ENCODE peak calls at places on chromosomes 6 and 20, in nine cellular contexts. J is GM12865, X is fibroblast of pulmonary artery, E is mucosa of descending colon, V is fibroblast of mammary gland, K is adrenal gland, D is BE2C, P is PC-3, N is A549. S is an unnamed sample.

GRCh38 chr20:60559462-60559861 is 601.2 kb downstream of the CDH26 start:
- DNase-seq in J (no peak), X (no peak), E (no peak), V (no peak), K (no peak), D (no peak), P (no peak), N (no peak), S (no peak)

GRCh38 chr20:6665621-6666345 is 101.7 kb upstream of the BMP2 start:
- DNase-seq in J (no peak), X (no peak), E (no peak), V (no peak), K (no peak), D (no peak), P (no peak), N (no peak), S (no peak)

GRCh38 chr6:56278186-56278585 is 30.8 kb upstream of the COL21A1 start:
- DNase-seq in J (no peak), X (no peak), E (no peak), V (no peak), K (no peak), D (no peak), P (peak; percentile 29), N (peak; percentile 49), S (no peak)

GRCh38 chr6:157398151-157398550 is 17.2 kb downstream of the ZDHHC14 start:
- DNase-seq in J (no peak), X (no peak), E (no peak), V (no peak), K (no peak), D (no peak), P (peak; percentile 3), N (no peak), S (no peak)

GRCh38 chr20:2470051-2470431 is 548 bp downstream of the SNRPB start:
- DNase-seq in J (peak; percentile 81), X (peak; percentile 49), E (no peak), V (peak; percentile 62), K (peak; percentile 60), D (peak; percentile 39), P (peak; percentile 48), N (peak; percentile 59), S (peak; percentile 38)

GRCh38 chr20:36493801-36494114 is 47.6 kb upstream of the MYL9 start:
- DNase-seq in J (no peak), X (peak; percentile 64), E (peak; percentile 48), V (peak; percentile 92), K (peak; percentile 88), D (no peak), P (no peak), N (no peak), S (no peak)

GRCh38 chr6:44001318-44001868 is 125.9 kb downstream of the MRPL14 start:
- DNase-seq in J (peak; percentile 79), X (no peak), E (no peak), V (no peak), K (no peak), D (no peak), P (no peak), N (peak; percentile 57), S (peak; percentile 27)

GRCh38 chr20:44701116-44701865 is 13.9 kb upstream of the CCN5 start:
- DNase-seq in J (no peak), X (no peak), E (no peak), V (peak; percentile 63), K (no peak), D (no peak), P (no peak), N (no peak), S (no peak)

GRCh38 chr6:37691904-37692806 is 5.5 kb downstream of the MDGA1 start:
- DNase-seq in J (peak; percentile 78), X (peak; percentile 66), E (peak; percentile 86), V (peak; percentile 60), K (peak; percentile 85), D (peak; percentile 81), P (peak; percentile 85), N (peak; percentile 58), S (no peak)

GRCh38 chr6:100493206-100493888 is 28.6 kb upstream of the SIM1 start:
- DNase-seq in J (no peak), X (no peak), E (no peak), V (no peak), K (no peak), D (no peak), P (peak; percentile 64), N (no peak), S (no peak)

GRCh38 chr20:25252226-25252625 is 4.3 kb downstream of the PYGB start:
- DNase-seq in J (no peak), X (no peak), E (peak; percentile 51), V (no peak), K (no peak), D (no peak), P (no peak), N (no peak), S (no peak)

GRCh38 chr20:23018432-23018831 is 16.7 kb upstream of the SSTR4 start:
- DNase-seq in J (peak; percentile 8), X (no peak), E (no peak), V (no peak), K (no peak), D (no peak), P (no peak), N (no peak), S (no peak)

GRCh38 chr6:125512621-125513020 is 210.9 kb upstream of the HDDC2 start:
- DNase-seq in J (peak; percentile 37), X (peak; percentile 6), E (no peak), V (no peak), K (no peak), D (no peak), P (peak; percentile 5), N (peak; percentile 5), S (peak; percentile 2)

GRCh38 chr20:14360386-14360785 is 23.0 kb upstream of the FLRT3 start:
- DNase-seq in J (no peak), X (no peak), E (no peak), V (peak; percentile 35), K (no peak), D (no peak), P (peak; percentile 30), N (no peak), S (no peak)

GRCh38 chr6:162032620-162033019 is 694.9 kb downstream of the PRKN start:
- DNase-seq in J (no peak), X (peak; percentile 11), E (no peak), V (peak; percentile 89), K (no peak), D (no peak), P (no peak), N (no peak), S (no peak)

GRCh38 chr20:36825374-36826104 is 50.4 kb upstream of the TLDC2 start:
- DNase-seq in J (no peak), X (no peak), E (no peak), V (no peak), K (no peak), D (peak; percentile 86), P (no peak), N (no peak), S (no peak)

GRCh38 chr20:56440346-56441007 is 27.9 kb upstream of the RTF2 start:
- DNase-seq in J (peak; percentile 81), X (no peak), E (no peak), V (no peak), K (no peak), D (no peak), P (no peak), N (no peak), S (peak; percentile 34)

GRCh38 chr6:16547586-16547985 is 213.7 kb downstream of the ATXN1 start:
- DNase-seq in J (no peak), X (no peak), E (no peak), V (no peak), K (no peak), D (no peak), P (no peak), N (no peak), S (no peak)

GRCh38 chr6:136051140-136051775 is 198.9 kb downstream of the MTFR2 start:
- DNase-seq in J (no peak), X (peak; percentile 88), E (no peak), V (no peak), K (peak; percentile 34), D (no peak), P (no peak), N (peak; percentile 33), S (no peak)

GRCh38 chr6:105509506-105510331 is 106.8 kb upstream of the PREP start:
- DNase-seq in J (no peak), X (no peak), E (no peak), V (peak; percentile 30), K (no peak), D (peak; percentile 33), P (no peak), N (peak; percentile 43), S (no peak)
- TF ChIP-seq CTCF in J (no peak), X (peak; percentile 9), E (no peak), V (peak; percentile 32), K (no peak), D (peak; percentile 37), P (peak; percentile 19), N (peak; percentile 16), S (no peak)

GRCh38 chr6:28809947-28810654 is 113.7 kb downstream of the TRIM27 start:
- DNase-seq in J (peak; percentile 27), X (no peak), E (no peak), V (no peak), K (no peak), D (peak; percentile 57), P (no peak), N (peak; percentile 57), S (no peak)
- H3K4me3 ChIP-seq in J (peak overlapping the region; percentile 2), X (peak overlapping the region; percentile 46), E (no peak overlapping the region), V (peak overlapping the region; percentile 54), K (no peak overlapping the region), D (peak overlapping the region; percentile 62), P (no peak overlapping the region), N (peak overlapping the region; percentile 61), S (peak overlapping the region; percentile 25)

GRCh38 chr20:969868-970267 is 32.2 kb downstream of the RSPO4 start:
- DNase-seq in J (no peak), X (no peak), E (no peak), V (no peak), K (no peak), D (no peak), P (no peak), N (no peak), S (no peak)

GRCh38 chr20:977021-977420 is 25.1 kb downstream of the RSPO4 start:
- DNase-seq in J (no peak), X (no peak), E (no peak), V (no peak), K (no peak), D (no peak), P (no peak), N (no peak), S (no peak)

GRCh38 chr20:976033-976432 is 26.1 kb downstream of the RSPO4 start:
- DNase-seq in J (no peak), X (no peak), E (no peak), V (no peak), K (no peak), D (no peak), P (no peak), N (no peak), S (no peak)

GRCh38 chr20:972256-972655 is 29.9 kb downstream of the RSPO4 start:
- DNase-seq in J (no peak), X (no peak), E (no peak), V (no peak), K (no peak), D (no peak), P (no peak), N (peak; percentile 18), S (no peak)

GRCh38 chr20:973785-974194 is 28.3 kb downstream of the RSPO4 start:
- DNase-seq in J (peak; percentile 63), X (peak; percentile 42), E (no peak), V (peak; percentile 57), K (peak; percentile 22), D (no peak), P (peak; percentile 51), N (peak; percentile 60), S (peak; percentile 31)
- TF ChIP-seq CTCF in J (peak; percentile 55), X (peak; percentile 41), E (no peak), V (peak; percentile 47), K (peak; percentile 20), D (peak; percentile 48), P (peak; percentile 59), N (peak; percentile 36), S (peak; percentile 73)

GRCh38 chr20:48877299-48877698 is 44.2 kb upstream of the ARFGEF2 start:
- DNase-seq in J (no peak), X (no peak), E (no peak), V (no peak), K (no peak), D (no peak), P (no peak), N (no peak), S (no peak)
- H3K4me3 ChIP-seq in J (no peak overlapping the region), X (no peak overlapping the region), E (no peak overlapping the region), V (no peak overlapping the region), K (no peak overlapping the region), D (no peak overlapping the region), P (no peak overlapping the region), N (no peak overlapping the region), S (no peak overlapping the region)